ENCODE peak calls at places on chromosome 17, in four cellular contexts. F, N, G and P are unnamed samples. For H3K4me1 and H3K36me3, the result is how much of the 10 kb centered on the place peaks cover.

GRCh38 chr17:76000016-76000754 is 470 bp upstream of the CDK3 start:
- DNase-seq in G (peak), N (no peak), F (peak), P (peak)

GRCh38 chr17:67365762-67366192 is 600 bp downstream of the PSMD12 start:
- DNase-seq in F (no peak), N (peak), G (no peak), P (no peak)

GRCh38 chr17:39660397-39661043 is 4.6 kb upstream of the TCAP start:
- DNase-seq in F (no peak), N (no peak), G (no peak), P (no peak)

GRCh38 chr17:63295839-63296590 is 150.1 kb downstream of the CYB561 start:
- DNase-seq in F (no peak), N (no peak), G (no peak), P (no peak)

GRCh38 chr17:72590382-72590781 is 469.6 kb downstream of the SOX9 start:
- DNase-seq in F (no peak), G (no peak), N (peak), P (no peak)

GRCh38 chr17:82849076-82849945 is 9.5 kb upstream of the ZNF750 start:
- DNase-seq in G (no peak), N (no peak), F (no peak), P (no peak)

GRCh38 chr17:4540224-4541040 is 14.8 kb downstream of the MYBBP1A start:
- DNase-seq in G (no peak), F (peak), N (no peak), P (peak)

GRCh38 chr17:49287481-49287880 is 56.9 kb upstream of the PHOSPHO1 start:
- DNase-seq in F (no peak), N (no peak), G (no peak), P (peak)

GRCh38 chr17:70375406-70375805 is 206.1 kb downstream of the KCNJ2 start:
- DNase-seq in F (peak), G (no peak), N (no peak), P (peak)

GRCh38 chr17:27818311-27819170 is 18.2 kb upstream of the NOS2 start:
- DNase-seq in F (no peak), G (no peak), N (no peak), P (no peak)

GRCh38 chr17:16428098-16428882 is 12.9 kb downstream of the TRPV2 start:
- DNase-seq in G (peak), N (no peak), F (peak), P (peak)

GRCh38 chr17:9475259-9475658 is 100.4 kb downstream of the STX8 start:
- DNase-seq in F (no peak), N (no peak), G (no peak), P (no peak)

GRCh38 chr17:66540131-66540781 is 237.8 kb downstream of the PRKCA start:
- DNase-seq in F (peak), G (no peak), N (no peak), P (peak)

GRCh38 chr17:78252701-78253635 is 21.5 kb downstream of the TMEM235 start:
- DNase-seq in G (no peak), N (no peak), F (no peak), P (peak)

GRCh38 chr17:76635039-76635438 is 8.5 kb downstream of the ST6GALNAC1 start:
- DNase-seq in F (no peak), G (no peak), N (no peak), P (no peak)

GRCh38 chr17:42067371-42068180 is 17.2 kb upstream of the C17orf113 start:
- DNase-seq in F (peak), G (peak), N (no peak), P (peak)

GRCh38 chr17:18954321-18954720 is 2.4 kb downstream of the SLC5A10 start:
- DNase-seq in N (no peak), G (no peak), F (no peak), P (peak)

GRCh38 chr17:78617371-78618061 is 40.3 kb upstream of the DNAH17 start:
- DNase-seq in F (no peak), G (no peak), N (no peak), P (no peak)

GRCh38 chr17:40679523-40679907 is 14.5 kb upstream of the KRT222 start:
- DNase-seq in G (no peak), N (no peak), F (no peak), P (no peak)

GRCh38 chr17:38571833-38572274 is 33.9 kb downstream of the SRCIN1 start:
- DNase-seq in F (peak), N (no peak), G (no peak), P (peak)

DNA sequence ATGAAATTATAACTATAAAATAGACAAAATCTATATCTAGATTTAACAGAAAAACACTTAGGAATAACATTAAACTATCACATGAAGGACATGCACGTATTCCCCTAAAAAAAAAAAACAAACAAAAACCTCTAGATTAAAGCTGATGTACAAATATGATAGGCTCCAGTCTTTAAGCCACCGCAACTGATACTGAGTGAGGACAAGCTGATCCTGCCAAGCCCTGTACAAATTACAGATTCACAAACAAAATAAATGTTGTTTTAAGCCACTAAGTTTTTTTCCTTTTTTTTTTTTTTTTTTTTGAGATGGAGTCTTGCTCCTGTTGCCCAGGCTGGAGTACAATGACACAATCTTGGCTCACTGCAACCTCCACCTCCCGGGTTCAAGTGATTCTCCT is 35.3 kb downstream of the SMURF2 start:
- DNase-seq in N (no peak), G (no peak), F (no peak), P (no peak)
- H3K4me1 ChIP-seq in N (half or more), G (under half), F (under half), P (under half)

GRCh38 chr17:1658100-1658499 is 8.4 kb upstream of the RILP start:
- DNase-seq in G (no peak), F (no peak), N (no peak), P (no peak)

GRCh38 chr17:1650731-1651558 is 1.3 kb upstream of the RILP start:
- DNase-seq in G (no peak), F (no peak), N (no peak), P (peak)

GRCh38 chr17:1651559-1651844 is 1.8 kb upstream of the RILP start:
- DNase-seq in G (no peak), N (no peak), F (no peak), P (peak)

GRCh38 chr17:1649844-1650409 is at the start of gene RILP:
- DNase-seq in G (no peak), F (peak), N (peak), P (peak)

GRCh38 chr17:1653735-1654134 is 4.1 kb upstream of the RILP start:
- DNase-seq in N (no peak), G (no peak), F (no peak), P (no peak)
- H3K36me3 ChIP-seq in N (half or more), G (half or more), F (half or more), P (half or more)

GRCh38 chr17:5797447-5797846 is 213.1 kb upstream of the NLRP1 start:
- DNase-seq in F (peak), N (no peak), G (no peak), P (peak)

GRCh38 chr17:5793157-5793556 is 208.8 kb upstream of the NLRP1 start:
- DNase-seq in N (no peak), G (no peak), F (no peak), P (peak)

GRCh38 chr17:5794881-5795486 is 210.7 kb upstream of the NLRP1 start:
- DNase-seq in F (no peak), G (no peak), N (no peak), P (no peak)

GRCh38 chr17:5798104-5798503 is 213.8 kb upstream of the NLRP1 start:
- DNase-seq in F (peak), G (no peak), N (no peak), P (peak)

DNA sequence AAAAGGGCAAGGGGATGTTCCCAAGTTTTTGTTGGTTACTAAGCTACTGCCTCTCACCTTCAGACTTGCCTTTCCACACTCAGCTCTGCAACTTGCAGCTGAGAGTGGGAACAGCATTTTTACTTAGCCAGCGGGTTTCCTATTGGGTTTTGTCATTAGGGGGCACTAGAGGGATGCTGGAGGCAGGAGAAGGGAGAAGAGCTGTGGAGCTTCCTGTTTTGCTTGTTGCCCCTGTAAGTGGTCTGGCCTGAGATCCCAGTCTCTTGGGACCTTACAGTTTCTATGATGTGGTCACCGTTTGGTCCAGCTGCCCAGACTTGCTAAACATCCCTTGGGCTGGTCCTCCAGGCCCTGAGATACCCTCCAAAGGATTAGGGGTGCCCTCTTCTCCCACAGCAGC is 209.6 kb upstream of the NLRP1 start:
- DNase-seq in G (no peak), N (no peak), F (peak), P (peak)
- TF ChIP-seq CTCF in G (peak), N (no peak), F (peak), P (peak)

DNA sequence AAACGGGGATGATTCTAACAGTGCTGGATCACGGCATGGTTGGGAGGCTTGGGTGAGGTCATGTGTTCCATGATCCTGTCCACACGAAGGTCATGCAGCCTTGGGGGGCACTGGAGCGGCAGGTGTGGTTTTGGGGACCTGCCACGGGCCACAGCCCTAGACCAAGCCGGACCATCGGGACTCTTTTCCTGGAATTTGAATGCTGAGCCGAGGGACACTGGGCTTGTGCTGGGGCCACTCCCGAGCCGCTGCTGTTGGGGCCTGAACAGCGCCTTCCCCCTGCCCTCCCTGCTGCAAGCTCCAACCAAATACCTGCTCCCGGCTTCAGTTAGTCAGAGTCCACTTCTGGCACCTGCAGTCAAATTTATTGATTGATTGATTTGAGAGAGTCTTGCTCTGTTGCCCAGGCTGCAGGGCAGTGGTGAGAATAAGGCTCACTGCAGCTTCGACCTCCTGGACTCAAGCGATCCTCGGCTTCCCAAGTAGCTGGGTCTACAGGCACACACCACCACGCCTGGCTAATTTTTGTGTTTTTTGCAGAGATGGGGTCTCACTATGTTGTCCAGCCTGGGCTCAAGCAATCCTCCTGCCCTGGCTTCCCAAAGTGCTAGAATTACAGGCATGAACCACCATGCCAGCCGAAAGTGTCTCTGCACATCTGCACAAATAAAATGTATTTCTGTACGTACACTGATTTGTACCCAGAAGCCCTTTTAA is 37.2 kb upstream of the SLC38A10 start:
- DNase-seq in F (no peak), G (no peak), N (no peak), P (no peak)
- H3K4me1 ChIP-seq in F (under half), G (under half), N (half or more), P (under half)